ENCODE peak calls at places on chromosomes 7 and 10, in six cellular contexts. J, L, O, C, E and B are unnamed samples.

GRCh38 chr7:151869457-151869856 is 7.5 kb downstream of the PRKAG2 start:
- DNase-seq in O (no peak), C (no peak), L (no peak), E (no peak), J (no peak), B (no peak)

GRCh38 chr7:138603549-138604324 is 97.4 kb downstream of the SVOPL start:
- DNase-seq in E (no peak), O (no peak), L (no peak), C (no peak), J (peak), B (no peak)

GRCh38 chr7:130147710-130148325 is 57.4 kb downstream of the TMEM209 start:
- DNase-seq in O (no peak), J (no peak), L (no peak), E (no peak), C (peak), B (no peak)

GRCh38 chr10:46992794-46993552 is 81.7 kb downstream of the PTPN20 start:
- DNase-seq in L (no peak), O (no peak), E (no peak), J (peak), C (peak), B (no peak)

GRCh38 chr10:124366343-124366742 is 52.4 kb downstream of the OAT start:
- DNase-seq in E (no peak), C (no peak), J (no peak), O (no peak), L (no peak), B (no peak)

GRCh38 chr7:135147341-135147898 is 452 bp upstream of the TMEM140 start:
- DNase-seq in O (no peak), J (no peak), E (no peak), C (no peak), L (peak), B (no peak)

GRCh38 chr7:66522518-66522917 is 106.2 kb upstream of the KCTD7 start:
- DNase-seq in O (no peak), E (no peak), J (no peak), L (no peak), C (no peak), B (no peak)

GRCh38 chr10:34313888-34314287 is 501.2 kb downstream of the PARD3 start:
- DNase-seq in E (no peak), C (no peak), O (no peak), J (no peak), L (no peak), B (no peak)

GRCh38 chr7:22990588-22990949 is 23.4 kb downstream of the HYCC1 start:
- DNase-seq in J (no peak), C (no peak), L (no peak), O (no peak), E (no peak), B (no peak)

GRCh38 chr10:91289295-91289694 is 68.8 kb downstream of the PCGF5 start:
- DNase-seq in L (no peak), E (no peak), J (no peak), C (no peak), O (no peak), B (no peak)

GRCh38 chr7:23864984-23865383 is 155.0 kb downstream of the STK31 start:
- DNase-seq in J (no peak), O (no peak), L (no peak), E (no peak), C (no peak), B (no peak)

GRCh38 chr10:11975795-11976194 is 66.8 kb downstream of the UPF2 start:
- DNase-seq in J (no peak), E (no peak), C (no peak), O (no peak), L (no peak), B (no peak)

GRCh38 chr7:3605222-3605621 is 304.2 kb downstream of the SDK1 start:
- DNase-seq in O (no peak), L (no peak), E (no peak), C (no peak), J (no peak), B (no peak)

GRCh38 chr7:111312966-111313365 is 222.0 kb downstream of the LRRN3 start:
- DNase-seq in J (peak), E (no peak), C (no peak), L (no peak), O (no peak), B (no peak)

GRCh38 chr10:30392564-30392990 is 41.4 kb upstream of the MAP3K8 start:
- DNase-seq in J (peak), L (peak), C (peak), O (peak), E (peak), B (peak)

GRCh38 chr10:89923661-89924060 is 222.3 kb downstream of the KIF20B start:
- DNase-seq in E (no peak), O (no peak), J (no peak), L (no peak), C (no peak), B (no peak)

GRCh38 chr7:98661607-98662006 is 44.5 kb downstream of the NPTX2 start:
- DNase-seq in C (no peak), O (no peak), L (no peak), J (no peak), E (no peak), B (no peak)

GRCh38 chr10:89278034-89278535 is 23.8 kb upstream of the IFIT2 start:
- DNase-seq in L (no peak), O (no peak), C (no peak), E (no peak), J (peak), B (no peak)

GRCh38 chr7:22350466-22351328 is 6.3 kb downstream of the RAPGEF5 start:
- DNase-seq in O (no peak), C (no peak), J (peak), E (peak), L (peak), B (no peak)

GRCh38 chr7:134724606-134725005 is 54.8 kb upstream of the CALD1 start:
- DNase-seq in O (no peak), C (peak), J (peak), L (no peak), E (peak), B (no peak)

GRCh38 chr10:87836098-87836497 is 18.1 kb upstream of the ATAD1 start:
- DNase-seq in J (no peak), L (no peak), O (no peak), E (no peak), C (no peak), B (no peak)

GRCh38 chr10:24034571-24034970 is 174.4 kb upstream of the KIAA1217 start:
- DNase-seq in C (no peak), O (no peak), L (no peak), J (no peak), E (no peak), B (no peak)

GRCh38 chr7:74355091-74355490 is 65.9 kb downstream of the CLIP2 start:
- DNase-seq in C (no peak), O (no peak), E (no peak), L (no peak), J (peak), B (no peak)

GRCh38 chr10:90969947-90970673 is 49.2 kb upstream of the ANKRD1 start:
- DNase-seq in E (no peak), C (peak), J (peak), L (no peak), O (no peak), B (no peak)

GRCh38 chr10:125691160-125691981 is 8.4 kb upstream of the TEX36 start:
- DNase-seq in C (no peak), J (no peak), L (no peak), O (no peak), E (no peak), B (no peak)

GRCh38 chr7:44980393-44981034 is 1.7 kb upstream of the MYO1G start:
- DNase-seq in O (no peak), L (no peak), C (peak), E (peak), J (no peak), B (no peak)

GRCh38 chr7:29415215-29415614 is 148.4 kb upstream of the PRR15 start:
- DNase-seq in E (no peak), O (no peak), C (no peak), L (no peak), J (no peak), B (no peak)

GRCh38 chr7:138091073-138091472 is 14.8 kb downstream of the AKR1D1 start:
- DNase-seq in J (no peak), L (no peak), O (no peak), E (peak), C (no peak), B (no peak)

GRCh38 chr7:149147730-149148653 is 739 bp downstream of the ZNF398 start:
- DNase-seq in C (peak), L (peak), J (peak), E (no peak), O (peak), B (peak)
- TF ChIP-seq POLR2AphosphoS5 in C (peak), L (no peak), J (no peak), E (no peak), O (no peak), B (no peak)

GRCh38 chr7:281637-282036 is 8.3 kb upstream of the FOXL3 start:
- DNase-seq in O (no peak), C (no peak), L (no peak), E (no peak), J (no peak), B (no peak)

GRCh38 chr7:285731-286130 is 4.2 kb upstream of the FOXL3 start:
- DNase-seq in J (no peak), E (no peak), L (no peak), O (no peak), C (no peak), B (no peak)

GRCh38 chr7:282621-283020 is 7.3 kb upstream of the FOXL3 start:
- DNase-seq in E (no peak), L (no peak), J (no peak), O (no peak), C (no peak), B (no peak)

GRCh38 chr7:286278-286677 is 3.7 kb upstream of the FOXL3 start:
- DNase-seq in J (no peak), C (no peak), L (no peak), O (no peak), E (no peak), B (no peak)

GRCh38 chr7:284762-285722 is 4.9 kb upstream of the FOXL3 start:
- DNase-seq in O (no peak), L (no peak), J (no peak), C (no peak), E (no peak), B (no peak)
- TF ChIP-seq POLR2A in O (no peak), L (no peak), J (no peak), C (no peak), E (no peak), B (no peak)

GRCh38 chr10:16787361-16787791 is 29.8 kb downstream of the RSU1 start:
- DNase-seq in E (no peak), L (no peak), O (no peak), C (no peak), J (no peak), B (no peak)
- TF ChIP-seq TAF1 in E (peak), L (no peak), O (no peak), C (no peak), J (no peak), B (no peak)

GRCh38 chr7:41113663-41114062 is 589.2 kb downstream of the INHBA start:
- DNase-seq in L (no peak), J (no peak), E (no peak), O (no peak), C (no peak), B (no peak)

GRCh38 chr7:41107330-41107937 is 595.5 kb downstream of the INHBA start:
- DNase-seq in L (no peak), J (peak), C (no peak), E (no peak), O (no peak), B (no peak)

GRCh38 chr7:41107938-41108448 is 594.9 kb downstream of the INHBA start:
- DNase-seq in C (no peak), L (no peak), O (no peak), J (peak), E (peak), B (no peak)

GRCh38 chr7:41108821-41109220 is 594.1 kb downstream of the INHBA start:
- DNase-seq in E (no peak), J (no peak), O (no peak), C (no peak), L (no peak), B (no peak)

GRCh38 chr7:41110186-41110585 is 592.7 kb downstream of the INHBA start:
- DNase-seq in L (no peak), C (no peak), E (no peak), O (no peak), J (no peak), B (no peak)
- TF ChIP-seq POLR2AphosphoS5 in L (no peak), C (no peak), E (no peak), O (no peak), J (no peak), B (no peak)

DNA sequence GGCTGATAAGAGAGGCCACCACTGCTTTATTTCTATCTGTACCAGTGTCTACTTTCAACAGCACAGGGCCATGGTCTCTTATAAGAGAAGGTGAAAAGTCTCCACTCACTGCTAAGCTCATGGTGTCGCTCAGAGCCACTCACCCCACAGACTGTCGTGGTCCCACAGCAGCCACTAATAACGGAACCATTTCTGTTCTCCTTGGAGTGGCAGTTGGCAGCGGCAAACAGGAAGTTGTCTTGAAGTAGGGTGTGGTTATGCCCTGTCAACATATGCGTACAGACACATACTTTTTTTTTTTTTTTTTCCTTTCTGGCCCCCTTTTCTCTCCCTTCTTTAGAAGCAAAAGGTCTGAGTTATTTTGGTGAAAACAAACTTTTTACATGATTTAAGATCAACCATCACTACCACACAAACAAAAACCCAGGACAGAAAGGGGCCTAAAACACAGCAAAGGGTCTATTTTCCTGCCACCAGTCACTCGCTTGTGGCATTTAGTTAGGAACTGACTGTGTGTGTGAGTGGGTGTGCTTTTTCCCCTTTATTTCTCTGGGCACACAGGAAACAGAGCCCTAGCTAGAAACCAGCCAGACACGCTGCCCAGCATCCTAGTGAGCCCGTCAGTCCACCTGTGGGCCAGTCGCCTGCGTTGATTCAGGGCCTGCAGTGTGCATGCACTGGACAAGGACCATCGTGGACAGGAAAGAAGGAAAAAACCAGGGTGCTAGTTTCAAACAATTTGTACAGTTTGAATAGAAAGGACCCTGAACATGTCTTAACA is 96.7 kb upstream of the EFCAB10 start:
- DNase-seq in J (no peak), O (no peak), L (no peak), C (no peak), E (peak), B (no peak)
- TF ChIP-seq POLR2A in J (no peak), O (no peak), L (no peak), C (no peak), E (no peak), B (no peak)

DNA sequence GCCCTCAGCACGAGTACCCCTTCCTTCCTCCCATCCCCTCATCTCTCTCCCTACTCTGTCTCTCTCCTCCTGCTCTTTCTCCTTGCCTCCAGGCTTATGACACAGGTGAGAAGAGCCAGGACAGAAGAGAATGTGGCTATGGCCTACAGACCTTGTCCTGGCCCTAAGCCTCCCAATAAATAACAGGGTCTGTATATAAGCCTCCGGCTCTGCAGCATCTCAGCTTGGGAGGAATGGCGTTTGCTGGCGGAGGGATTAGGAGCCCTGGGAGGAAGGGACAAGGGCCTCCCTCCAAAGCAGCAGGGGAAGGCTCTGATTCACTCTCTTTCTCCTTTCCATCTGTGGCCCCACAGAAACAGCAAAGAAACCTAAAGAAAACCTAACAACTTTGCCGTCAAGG is 45.8 kb downstream of the COL13A1 start:
- DNase-seq in J (no peak), L (no peak), E (no peak), O (no peak), C (no peak), B (no peak)
- TF ChIP-seq TAF1 in J (no peak), L (no peak), E (no peak), O (no peak), C (no peak), B (no peak)

DNA sequence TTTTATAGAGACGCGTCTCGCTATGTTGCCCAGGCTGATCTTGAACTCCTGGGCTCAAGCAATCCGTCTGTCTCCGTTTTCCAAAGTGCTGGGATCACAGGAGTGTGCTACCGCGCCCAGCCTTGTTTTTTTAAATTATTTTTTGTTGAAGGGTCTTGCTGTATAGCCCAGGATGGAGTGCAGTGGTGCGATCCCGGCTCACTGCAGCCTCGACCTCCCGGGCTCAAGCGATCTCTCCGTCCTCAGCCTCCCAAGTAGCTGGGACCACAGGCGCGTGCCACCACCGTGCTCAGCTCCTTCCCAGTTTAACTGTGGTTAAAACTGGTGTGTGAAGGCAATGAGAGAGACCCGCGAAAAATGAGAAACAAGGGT is 11.0 kb upstream of the HNRNPF start:
- DNase-seq in O (no peak), E (no peak), L (no peak), C (no peak), J (no peak), B (no peak)
- TF ChIP-seq POLR2AphosphoS5 in O (no peak), E (no peak), L (no peak), C (no peak), J (no peak), B (no peak)